ENCODE peak calls at places on chromosomes 5 and 9, in five cellular contexts. M is A549, C is GM06990, Q is AG10803, D is fibroblast of lung. O is an unnamed sample.

GRCh38 chr9:135886147-135886981 is 21.0 kb downstream of the CAMSAP1 start:
- DNase-seq in C (no peak), D (peak), Q (no peak), M (no peak), O (no peak)

GRCh38 chr5:91645347-91645746 is 262.2 kb upstream of the ARRDC3 start:
- DNase-seq in Q (no peak), D (no peak), C (no peak), M (no peak), O (no peak)

GRCh38 chr5:25713259-25713658 is 1068.5 kb upstream of the CDH10 start:
- DNase-seq in M (no peak), Q (no peak), C (peak), D (no peak), O (no peak)

GRCh38 chr9:31259824-31260223 is 1124.6 kb upstream of the ACO1 start:
- DNase-seq in D (no peak), C (no peak), Q (no peak), M (no peak), O (no peak)

GRCh38 chr5:134005415-134006118 is 792 bp upstream of the VDAC1 start:
- DNase-seq in Q (peak), M (peak), C (peak), D (peak), O (no peak)

GRCh38 chr5:180343110-180343845 is 9.9 kb downstream of the GFPT2 start:
- DNase-seq in M (no peak), D (peak), C (no peak), Q (peak), O (peak)

GRCh38 chr9:2628926-2629325 is 7.3 kb downstream of the VLDLR start:
- DNase-seq in M (no peak), C (no peak), Q (no peak), D (no peak), O (no peak)

GRCh38 chr5:138655530-138656245 is 80.5 kb upstream of the HSPA9 start:
- DNase-seq in Q (no peak), C (no peak), D (no peak), M (no peak), O (no peak)

GRCh38 chr9:89544280-89544664 is 46.4 kb upstream of the SEMA4D start:
- DNase-seq in M (no peak), D (no peak), C (no peak), Q (no peak), O (no peak)

GRCh38 chr9:109381011-109381729 is 60.3 kb upstream of the EPB41L4B start:
- DNase-seq in C (peak), M (no peak), D (peak), Q (no peak), O (peak)

GRCh38 chr9:34127035-34127948 is 794 bp upstream of the DCAF12 start:
- DNase-seq in D (no peak), M (no peak), C (no peak), Q (no peak), O (no peak)

GRCh38 chr5:41961736-41962135 is 36.7 kb downstream of the FBXO4 start:
- DNase-seq in M (no peak), C (no peak), D (no peak), Q (no peak), O (no peak)

GRCh38 chr5:124173386-124173785 is 573.1 kb downstream of the ZNF608 start:
- DNase-seq in D (no peak), M (no peak), C (no peak), Q (no peak), O (no peak)

GRCh38 chr5:142168365-142168764 is 59.8 kb downstream of the NDFIP1 start:
- DNase-seq in C (no peak), M (no peak), Q (no peak), D (no peak), O (no peak)

GRCh38 chr5:36393656-36394438 is 92.1 kb upstream of the RANBP3L start:
- DNase-seq in D (no peak), C (no peak), M (no peak), Q (no peak), O (peak)

GRCh38 chr5:36392818-36393217 is 91.1 kb upstream of the RANBP3L start:
- DNase-seq in M (no peak), C (no peak), D (peak), Q (peak), O (peak)

GRCh38 chr5:36398137-36398536 is 96.4 kb upstream of the RANBP3L start:
- DNase-seq in D (peak), M (no peak), Q (peak), C (no peak), O (peak)

GRCh38 chr5:36395260-36395659 is 93.6 kb upstream of the RANBP3L start:
- DNase-seq in M (no peak), C (no peak), Q (no peak), D (no peak), O (no peak)

DNA sequence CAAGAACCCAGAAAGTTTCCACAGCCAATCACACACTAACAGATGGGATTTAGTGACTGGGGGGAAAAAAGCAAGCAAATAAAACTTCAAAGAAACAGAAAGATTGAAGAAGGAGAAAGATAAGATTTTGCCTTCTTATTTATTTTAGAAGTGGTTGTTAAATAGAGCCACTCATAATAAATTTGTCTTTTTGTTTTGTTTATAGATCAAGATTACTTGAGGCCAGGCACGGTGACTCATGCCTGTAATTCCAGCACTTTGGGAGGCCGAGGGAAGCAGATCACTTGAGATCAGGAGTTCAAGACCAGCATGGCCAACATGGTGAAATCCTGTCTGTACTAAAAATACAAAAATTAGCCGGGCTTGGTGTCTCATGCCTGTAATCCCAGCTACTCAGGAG is 94.9 kb upstream of the RANBP3L start:
- DNase-seq in C (no peak), Q (peak), M (no peak), D (peak), O (peak)
- H3K4me3 ChIP-seq in C (no peak), Q (no peak), M (no peak), D (no peak), O (no peak)

DNA sequence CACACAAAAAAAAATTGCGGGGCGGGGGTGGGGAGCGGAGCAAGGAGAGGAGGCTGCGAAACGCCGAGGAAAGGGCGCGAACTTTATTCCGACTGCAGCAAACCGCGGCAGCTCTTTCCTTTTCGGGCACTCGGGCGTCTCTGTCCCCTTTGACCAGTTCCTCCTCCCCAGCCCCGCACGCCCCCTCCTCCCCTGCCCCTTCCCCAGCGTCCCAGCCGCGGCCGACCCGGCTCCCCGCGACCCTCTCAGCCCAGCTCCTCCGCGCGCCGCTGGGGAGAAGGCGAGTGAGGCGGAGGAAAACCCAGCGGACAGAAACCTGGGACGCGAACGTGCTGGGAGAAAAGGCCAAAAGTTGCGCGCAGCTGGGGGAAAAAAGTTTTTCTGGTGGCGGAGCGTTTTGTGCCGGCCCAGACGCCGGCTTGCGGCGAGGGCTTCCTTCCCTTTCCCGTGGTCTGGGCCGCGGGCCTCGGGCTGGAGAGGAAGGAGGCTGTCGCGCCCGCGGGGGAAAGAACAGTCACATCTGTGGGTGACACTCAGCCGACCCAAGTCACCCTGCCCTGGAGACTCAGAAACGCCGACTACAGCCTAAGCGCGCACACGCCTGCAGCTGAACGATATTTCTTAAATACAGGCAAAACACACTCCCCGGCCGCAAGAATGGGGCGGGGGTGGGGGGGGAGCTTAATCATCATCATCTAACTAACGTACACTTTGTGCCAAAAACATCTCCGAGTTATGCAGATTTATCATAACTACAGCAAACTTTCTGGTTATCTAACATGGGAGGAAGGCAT is 1.1 kb upstream of the BNC2 start:
- DNase-seq in Q (peak), M (peak), D (peak), C (peak), O (peak)
- TF ChIP-seq CTCF in Q (no peak), M (no peak), D (no peak), C (no peak), O (no peak)

GRCh38 chr5:56608216-56608925 is 207.0 kb upstream of the MAP3K1 start:
- DNase-seq in C (no peak), M (no peak), D (peak), Q (peak), O (no peak)
- H3K4me3 ChIP-seq in C (no peak), M (no peak), D (no peak), Q (no peak), O (no peak)

DNA sequence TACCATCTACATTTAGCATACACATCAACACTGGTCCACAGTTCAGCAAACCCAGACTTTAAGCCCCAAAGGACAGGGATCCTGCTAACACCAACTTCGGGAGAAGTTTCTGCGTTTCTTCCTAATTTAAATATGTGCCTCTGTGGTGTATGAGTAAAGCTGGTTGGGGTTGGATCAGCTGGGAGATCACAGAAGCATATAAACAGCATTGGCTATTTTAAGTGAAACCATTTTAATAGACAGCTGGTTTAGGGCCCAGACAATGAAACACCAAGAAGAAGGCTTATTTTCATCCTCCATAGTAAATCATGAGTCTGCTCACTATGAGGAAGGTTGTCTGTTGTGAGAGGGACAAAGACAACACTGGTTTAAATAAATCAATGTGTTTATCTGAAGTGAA is 11.3 kb downstream of the EBF1 start:
- DNase-seq in D (no peak), M (no peak), Q (no peak), C (no peak), O (no peak)
- TF ChIP-seq CTCF in D (no peak), M (no peak), Q (no peak), C (no peak), O (no peak)